ENCODE peak calls at places on chromosomes 13 and 19, in four cellular contexts. Q, W, N and C are unnamed samples.

GRCh38 chr19:16698914-16699313 is 20.7 kb upstream of the NWD1 start:
- DNase-seq in Q (no peak), W (no peak), N (no peak), C (no peak)

GRCh38 chr19:39304701-39305571 is 8.7 kb downstream of the IFNL1 start:
- DNase-seq in Q (no peak), W (no peak), N (no peak), C (no peak)

GRCh38 chr19:29383696-29384095 is 142.1 kb upstream of the VSTM2B start:
- DNase-seq in Q (no peak), W (no peak), N (no peak), C (peak; percentile 16)

GRCh38 chr13:100433475-100433874 is 155.1 kb downstream of the GGACT start:
- DNase-seq in Q (no peak), W (no peak), N (no peak), C (no peak)

GRCh38 chr13:98386632-98387031 is 190.3 kb downstream of the STK24 start:
- DNase-seq in Q (no peak), W (no peak), N (no peak), C (no peak)

GRCh38 chr13:79340490-79340889 is 65.6 kb downstream of the RBM26 start:
- DNase-seq in Q (no peak), W (no peak), N (no peak), C (no peak)

GRCh38 chr19:37691881-37692504 is 27.6 kb downstream of the ZNF607 start:
- DNase-seq in Q (peak; percentile 83), W (peak; percentile 84), N (peak; percentile 80), C (peak; percentile 51)

GRCh38 chr19:18900700-18901502 is 4.9 kb upstream of the CERS1 start:
- DNase-seq in Q (no peak), W (no peak), N (no peak), C (no peak)

GRCh38 chr19:15337202-15337601 is 4.9 kb upstream of the BRD4 start:
- DNase-seq in Q (no peak), W (no peak), N (peak; percentile 80), C (no peak)

GRCh38 chr13:111153977-111154332 is 38.8 kb downstream of the ARHGEF7 start:
- DNase-seq in Q (peak; percentile 70), W (peak; percentile 81), N (no peak), C (no peak)

GRCh38 chr13:22018297-22019210 is 347.7 kb downstream of the FGF9 start:
- DNase-seq in Q (no peak), W (no peak), N (no peak), C (no peak)

GRCh38 chr19:4304509-4305252 is at the start of gene FSD1:
- DNase-seq in Q (no peak), W (no peak), N (peak; percentile 40), C (no peak)

GRCh38 chr19:6963937-6964336 is 57.3 kb downstream of the MBD3L2B start:
- DNase-seq in Q (no peak), W (no peak), N (no peak), C (no peak)

GRCh38 chr13:113573065-113573464 is 11.5 kb upstream of the TFDP1 start:
- DNase-seq in Q (no peak), W (no peak), N (no peak), C (no peak)

GRCh38 chr13:72643339-72643989 is 84.0 kb downstream of the MZT1 start:
- DNase-seq in Q (no peak), W (no peak), N (peak; percentile 44), C (peak; percentile 51)

GRCh38 chr19:29062486-29063435 is 150.2 kb downstream of the UQCRFS1 start:
- DNase-seq in Q (no peak), W (no peak), N (no peak), C (no peak)

GRCh38 chr13:32001392-32001768 is 30.2 kb upstream of the FRY start:
- DNase-seq in Q (no peak), W (no peak), N (peak; percentile 41), C (no peak)

GRCh38 chr19:3142292-3142670 is 6.4 kb downstream of the GNA15 start:
- DNase-seq in Q (no peak), W (no peak), N (peak; percentile 87), C (peak; percentile 75)

GRCh38 chr19:3075605-3076431 is 13.5 kb upstream of the TLE5 start:
- DNase-seq in Q (no peak), W (peak; percentile 67), N (no peak), C (no peak)

GRCh38 chr19:15672580-15673175 is at the start of gene CYP4F12:
- DNase-seq in Q (peak; percentile 90), W (peak; percentile 95), N (no peak), C (no peak)

GRCh38 chr13:67283602-67284001 is 53.5 kb upstream of the PCDH9 start:
- DNase-seq in Q (no peak), W (no peak), N (peak; percentile 13), C (no peak)

GRCh38 chr13:113625965-113626661 is 31.9 kb downstream of the ATP4B start:
- DNase-seq in Q (no peak), W (no peak), N (peak; percentile 50), C (peak; percentile 34)

GRCh38 chr19:29587518-29587986 is 18.5 kb upstream of the POP4 start:
- DNase-seq in Q (no peak), W (no peak), N (peak; percentile 38), C (no peak)

GRCh38 chr19:18118420-18119242 is 21.1 kb downstream of the MAST3 start:
- DNase-seq in Q (no peak), W (no peak), N (peak; percentile 18), C (no peak)

GRCh38 chr19:18737337-18737953 is 53.7 kb downstream of the COMP start:
- DNase-seq in Q (no peak), W (no peak), N (peak; percentile 15), C (no peak)

GRCh38 chr13:34349091-34349722 is 531.3 kb downstream of the RFC3 start:
- DNase-seq in Q (no peak), W (no peak), N (peak; percentile 89), C (peak; percentile 80)

GRCh38 chr19:18349524-18350128 is 9.2 kb downstream of the PGPEP1 start:
- DNase-seq in Q (peak; percentile 65), W (no peak), N (peak; percentile 65), C (no peak)

GRCh38 chr13:25752957-25753540 is 298.8 kb downstream of the SHISA2 start:
- DNase-seq in Q (peak; percentile 80), W (peak; percentile 55), N (peak; percentile 36), C (no peak)

GRCh38 chr19:10815969-10816635 is 19.9 kb downstream of the TMED1 start:
- DNase-seq in Q (no peak), W (no peak), N (peak; percentile 14), C (no peak)

DNA sequence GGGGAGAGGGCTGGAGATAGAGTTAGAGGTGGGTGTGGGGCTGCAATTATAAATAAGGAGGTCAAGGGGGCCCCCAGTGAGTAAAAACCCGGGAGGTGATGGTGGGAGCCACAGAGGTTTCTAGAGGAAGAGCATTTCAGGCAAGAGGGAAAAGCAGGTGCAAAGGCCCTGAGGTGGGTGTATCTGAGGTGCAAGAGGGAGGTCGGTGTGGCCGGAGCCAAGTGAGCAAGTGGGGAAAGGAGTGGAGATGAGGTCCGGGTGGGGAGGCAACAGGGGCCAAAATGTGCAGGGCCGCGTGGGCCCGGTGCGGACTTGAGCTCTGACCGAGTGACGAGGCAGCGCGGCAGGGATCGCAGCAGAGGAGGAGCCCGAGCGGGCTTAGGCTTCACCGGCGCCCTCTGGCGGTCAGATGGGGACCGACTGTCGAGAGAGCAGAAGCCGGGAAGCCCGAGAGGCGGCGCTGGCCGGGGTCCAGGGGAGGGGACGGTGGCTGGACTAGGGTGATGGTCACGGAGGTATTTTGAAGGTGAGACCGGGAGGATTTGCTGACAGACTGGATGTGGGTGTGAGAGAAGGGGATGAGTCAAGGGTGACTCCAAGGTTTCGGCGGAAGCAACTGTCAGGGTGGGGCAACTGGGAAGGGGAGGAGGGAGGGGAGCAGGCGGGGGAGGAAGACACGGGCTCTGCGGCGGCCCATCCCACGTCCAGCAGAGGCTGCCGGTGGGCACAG is 17.7 kb upstream of the SPACA4 start:
- DNase-seq in Q (peak; percentile 88), W (peak; percentile 92), N (peak; percentile 78), C (peak; percentile 97)
- H3K4me3 ChIP-seq in Q (peak overlapping the region; percentile 43), W (no peak overlapping the region), N (peak overlapping the region; percentile 47), C (no peak overlapping the region)

GRCh38 chr19:2047076-2047448 is 4.0 kb downstream of the MKNK2 start:
- DNase-seq in Q (no peak), W (peak; percentile 54), N (no peak), C (no peak)
- H3K4me1 ChIP-seq in Q (no peaks in the 10 kb centered on the region), W (peaks cover 72% of the 10 kb centered on the region), N (peaks cover 33% of the 10 kb centered on the region), C (peaks cover 46% of the 10 kb centered on the region)

DNA sequence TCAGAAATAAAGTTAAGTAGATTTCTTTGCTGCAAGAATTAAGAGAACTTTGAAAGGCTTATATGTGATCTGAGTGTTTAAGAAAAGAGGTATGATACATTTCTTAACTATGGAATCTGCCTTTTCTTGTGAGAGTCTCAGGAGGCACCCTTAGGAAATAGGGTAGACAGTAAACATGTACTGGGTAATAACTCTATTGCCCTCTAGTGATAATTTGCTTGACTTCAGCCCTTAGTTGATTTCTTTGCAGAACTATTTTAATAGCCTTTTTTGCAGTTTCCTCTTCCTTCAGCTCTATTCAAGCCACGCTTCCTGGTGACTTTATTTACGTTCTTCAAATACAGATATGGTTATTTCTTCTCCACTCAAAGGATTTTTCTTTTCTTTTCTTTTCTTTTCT is 37.0 kb upstream of the CCNA1 start:
- DNase-seq in Q (no peak), W (no peak), N (peak; percentile 66), C (no peak)
- TF ChIP-seq CTCF in Q (peak; percentile 56), W (no peak), N (peak; percentile 71), C (peak; percentile 61)

GRCh38 chr13:43365042-43365344 is 341.6 kb downstream of the DNAJC15 start:
- DNase-seq in Q (no peak), W (no peak), N (no peak), C (no peak)

GRCh38 chr13:43363156-43363918 is 340.0 kb downstream of the DNAJC15 start:
- DNase-seq in Q (no peak), W (no peak), N (peak; percentile 40), C (no peak)

GRCh38 chr13:43369319-43369718 is 345.9 kb downstream of the DNAJC15 start:
- DNase-seq in Q (no peak), W (no peak), N (no peak), C (no peak)

GRCh38 chr13:43364210-43365041 is 341.0 kb downstream of the DNAJC15 start:
- DNase-seq in Q (no peak), W (no peak), N (peak; percentile 70), C (no peak)

DNA sequence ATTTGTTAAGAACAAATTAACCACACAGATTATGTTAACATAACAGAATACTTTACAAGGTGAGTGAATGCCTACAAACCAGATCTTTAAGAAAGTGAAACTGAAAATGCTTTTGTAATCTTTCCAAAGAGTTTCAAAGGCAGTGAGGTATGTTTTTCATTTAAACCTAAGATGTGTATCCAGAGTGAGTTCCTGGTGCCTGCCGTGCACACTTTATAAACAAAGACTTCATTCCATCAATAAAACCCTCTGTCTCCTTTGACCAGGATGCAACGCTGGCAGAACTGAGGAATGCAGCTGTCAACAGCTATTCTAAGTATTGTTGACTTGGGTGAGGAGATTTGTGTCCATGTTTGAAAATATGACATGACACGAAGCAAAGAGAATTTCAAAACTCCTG is 344.6 kb downstream of the DNAJC15 start:
- DNase-seq in Q (no peak), W (no peak), N (peak; percentile 57), C (no peak)
- H3K4me3 ChIP-seq in Q (no peak overlapping the region), W (no peak overlapping the region), N (peak overlapping the region; percentile 24), C (no peak overlapping the region)

DNA sequence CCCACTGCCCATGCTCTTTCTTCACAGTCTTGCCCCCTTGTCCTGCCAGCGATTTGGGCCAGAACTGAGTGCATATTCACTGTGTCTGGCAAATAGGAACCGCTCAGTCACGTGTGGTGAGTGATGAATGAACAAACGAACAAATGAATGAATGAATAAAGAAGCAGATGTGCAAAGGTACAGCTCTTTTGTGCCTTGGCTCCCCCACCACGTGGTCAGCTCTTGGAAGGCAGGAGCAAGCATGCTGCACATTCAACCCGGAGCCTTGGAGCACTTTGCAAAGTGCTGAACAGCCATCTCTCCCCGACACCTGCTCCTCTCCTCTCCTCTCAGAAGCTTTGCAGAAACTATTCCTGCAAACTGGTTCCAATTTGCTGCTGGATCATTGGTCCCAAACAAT is 52.4 kb downstream of the LATS2 start:
- DNase-seq in Q (peak; percentile 40), W (no peak), N (no peak), C (no peak)
- H3K4me1 ChIP-seq in Q (no peaks in the 10 kb centered on the region), W (no peaks in the 10 kb centered on the region), N (peaks cover 30% of the 10 kb centered on the region), C (no peaks in the 10 kb centered on the region)